ENCODE peak calls at places on chromosomes 7 and 10, in four cellular contexts. U is GM10248, J is Calu3, X is thoracic aorta. Q is an unnamed sample.

GRCh38 chr7:137975223-137975622 is 26.7 kb downstream of the CREB3L2 start:
- DNase-seq in J (no peak), U (peak), X (no peak), Q (no peak)

GRCh38 chr7:155603190-155603857 is 41.1 kb upstream of the RBM33 start:
- DNase-seq in X (no peak), J (no peak), U (no peak), Q (no peak)

GRCh38 chr7:130463553-130464434 is 23.0 kb upstream of the CEP41 start:
- DNase-seq in U (no peak), X (no peak), J (no peak), Q (no peak)

GRCh38 chr10:133261726-133262325 is 14.8 kb downstream of the ADAM8 start:
- DNase-seq in U (peak), X (peak), J (peak), Q (peak)

GRCh38 chr10:77296534-77297369 is 340.9 kb downstream of the KCNMA1 start:
- DNase-seq in J (no peak), X (no peak), U (no peak), Q (no peak)

GRCh38 chr7:29189743-29190201 is 4.8 kb upstream of the CHN2 start:
- DNase-seq in X (no peak), J (peak), U (peak), Q (peak)

GRCh38 chr7:157022681-157023588 is 12.5 kb upstream of the MNX1 start:
- DNase-seq in J (no peak), U (no peak), X (no peak), Q (no peak)

GRCh38 chr10:42987575-42987974 is 89.3 kb upstream of the RET start:
- DNase-seq in X (no peak), J (no peak), U (no peak), Q (peak)

GRCh38 chr10:118108194-118109026 is 61.7 kb upstream of the RAB11FIP2 start:
- DNase-seq in U (no peak), X (no peak), J (no peak), Q (no peak)

GRCh38 chr10:131810036-131810804 is 90.6 kb upstream of the PPP2R2D start:
- DNase-seq in J (no peak), X (no peak), U (no peak), Q (no peak)

GRCh38 chr10:45515630-45516029 is 141.6 kb downstream of the ALOX5 start:
- DNase-seq in J (no peak), U (no peak), X (no peak), Q (no peak)

GRCh38 chr10:69723653-69724052 is 78.1 kb upstream of the COL13A1 start:
- DNase-seq in U (no peak), X (no peak), J (no peak), Q (no peak)

GRCh38 chr7:121313220-121313792 is 15.5 kb upstream of the WNT16 start:
- DNase-seq in X (no peak), J (peak), U (no peak), Q (no peak)

GRCh38 chr10:97828721-97829120 is 20.9 kb upstream of the GOLGA7B start:
- DNase-seq in X (no peak), J (no peak), U (no peak), Q (no peak)

GRCh38 chr7:117834983-117835664 is 38.1 kb downstream of the CTTNBP2 start:
- DNase-seq in X (no peak), U (no peak), J (no peak), Q (no peak)

GRCh38 chr10:13614530-13615332 is 28.0 kb downstream of the PRPF18 start:
- DNase-seq in J (no peak), U (no peak), X (no peak), Q (no peak)

GRCh38 chr7:7641129-7641663 is 644 bp downstream of the UMAD1 start:
- DNase-seq in X (no peak), U (no peak), J (no peak), Q (peak)

GRCh38 chr7:1361756-1362125 is 97.5 kb downstream of the MICALL2 start:
- DNase-seq in U (no peak), J (no peak), X (no peak), Q (no peak)

GRCh38 chr7:22589641-22590141 is 89.7 kb upstream of the STEAP1B start:
- DNase-seq in J (no peak), U (no peak), X (peak), Q (peak)

GRCh38 chr10:60960913-60961312 is 16.9 kb upstream of the RHOBTB1 start:
- DNase-seq in X (no peak), J (no peak), U (no peak), Q (no peak)

GRCh38 chr10:4059471-4060138 is 274.6 kb upstream of the KLF6 start:
- DNase-seq in X (no peak), J (no peak), U (no peak), Q (no peak)

GRCh38 chr7:140033036-140033435 is 29.7 kb downstream of the PARP12 start:
- DNase-seq in X (no peak), U (no peak), J (no peak), Q (no peak)

GRCh38 chr7:130417215-130417614 is 23.6 kb downstream of the CEP41 start:
- DNase-seq in X (no peak), J (no peak), U (no peak), Q (no peak)

GRCh38 chr7:128398016-128398840 is 11.6 kb downstream of the IMPDH1 start:
- DNase-seq in J (peak), X (no peak), U (peak), Q (peak)

GRCh38 chr7:142303650-142304049 is 45.8 kb upstream of the PRSS58 start:
- DNase-seq in U (no peak), X (no peak), J (no peak), Q (peak)
- TF ChIP-seq CTCF in U (peak), X (no peak), J (peak), Q (peak)

DNA sequence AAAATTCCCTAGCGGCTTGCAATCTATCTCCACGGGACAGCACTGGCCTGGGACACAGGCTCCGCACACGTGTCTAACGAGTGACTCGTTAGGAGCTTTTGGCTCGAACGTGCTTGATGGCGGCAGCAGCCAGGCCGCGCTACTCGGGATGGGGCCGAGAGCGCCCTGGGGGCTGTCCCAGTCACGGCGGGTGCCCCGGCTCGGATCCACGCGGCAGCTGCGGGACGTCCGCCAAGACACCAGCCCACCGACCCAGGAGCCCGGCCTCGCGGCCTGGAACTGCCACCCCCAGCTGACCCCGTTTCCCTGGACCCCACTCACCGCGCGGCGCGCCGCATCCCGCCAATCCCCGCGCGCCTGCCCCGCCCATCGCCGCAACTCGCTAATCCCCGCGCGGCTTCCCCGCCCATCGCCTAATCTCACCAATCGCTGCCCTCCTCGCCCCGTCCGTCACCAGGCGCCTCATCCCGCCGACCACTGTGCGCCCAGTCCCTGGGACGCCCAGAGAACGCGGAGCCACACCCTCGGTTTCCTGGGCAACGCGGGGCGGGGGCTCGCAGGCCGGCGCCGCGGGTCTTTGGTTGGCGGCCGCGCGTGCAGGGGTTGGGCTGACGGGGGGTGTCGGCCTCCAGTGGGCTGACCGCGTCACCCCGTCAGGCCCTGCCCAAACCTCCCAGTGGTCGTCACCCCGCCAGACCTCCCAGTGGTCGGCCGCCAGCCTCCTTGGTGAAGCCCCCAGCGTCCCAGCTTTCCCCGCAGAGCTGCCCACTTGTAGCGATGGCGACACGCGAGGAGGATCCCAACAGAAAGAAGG is at the start of gene POLD2:
- DNase-seq in X (peak), J (peak), U (peak), Q (peak)
- TF ChIP-seq CTCF in X (peak), J (no peak), U (no peak), Q (no peak)

GRCh38 chr10:74104996-74105395 is 45.6 kb downstream of the AP3M1 start:
- DNase-seq in J (no peak), U (no peak), X (no peak), Q (no peak)

GRCh38 chr10:74107391-74107790 is 43.2 kb downstream of the AP3M1 start:
- DNase-seq in U (no peak), J (no peak), X (no peak), Q (no peak)

GRCh38 chr10:74099836-74100235 is 50.8 kb downstream of the AP3M1 start:
- DNase-seq in U (no peak), X (no peak), J (no peak), Q (no peak)

GRCh38 chr10:74104480-74104879 is 46.1 kb downstream of the AP3M1 start:
- DNase-seq in X (no peak), J (no peak), U (no peak), Q (no peak)

DNA sequence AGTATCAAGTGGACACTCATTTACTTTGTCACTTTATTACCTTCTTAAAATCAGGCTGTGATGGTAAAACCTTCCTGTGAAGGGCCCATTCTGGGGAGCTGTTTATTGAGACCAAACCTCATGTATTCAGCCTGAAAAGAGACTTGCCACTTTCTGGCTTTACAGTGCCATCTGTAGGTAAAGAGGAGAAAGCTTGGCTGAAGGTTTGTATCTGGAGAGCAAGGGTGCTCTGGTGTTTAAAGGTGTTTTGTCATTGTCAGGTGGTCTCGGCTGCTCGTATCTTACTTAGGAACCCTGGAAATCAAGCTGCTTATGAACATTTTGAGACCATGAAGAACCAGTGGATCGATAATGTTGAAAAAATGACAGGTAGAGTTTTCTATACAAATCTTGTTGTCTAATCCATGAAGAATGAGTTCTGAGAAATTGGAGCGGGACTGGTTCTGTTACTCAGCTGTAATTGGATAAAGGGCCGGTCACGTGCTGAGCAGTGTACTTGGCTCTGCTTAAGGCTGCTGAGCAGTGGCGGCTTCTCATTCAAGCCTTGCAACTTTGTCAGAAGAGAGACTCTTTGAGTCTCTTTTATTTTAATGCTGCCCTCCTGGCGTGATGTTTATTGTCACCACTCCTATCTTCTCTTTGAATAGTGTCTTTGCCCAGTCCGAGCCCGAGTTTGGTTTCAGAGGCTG is 46.9 kb downstream of the AP3M1 start:
- DNase-seq in X (no peak), U (peak), J (peak), Q (no peak)
- TF ChIP-seq CTCF in X (peak), U (peak), J (no peak), Q (no peak)

DNA sequence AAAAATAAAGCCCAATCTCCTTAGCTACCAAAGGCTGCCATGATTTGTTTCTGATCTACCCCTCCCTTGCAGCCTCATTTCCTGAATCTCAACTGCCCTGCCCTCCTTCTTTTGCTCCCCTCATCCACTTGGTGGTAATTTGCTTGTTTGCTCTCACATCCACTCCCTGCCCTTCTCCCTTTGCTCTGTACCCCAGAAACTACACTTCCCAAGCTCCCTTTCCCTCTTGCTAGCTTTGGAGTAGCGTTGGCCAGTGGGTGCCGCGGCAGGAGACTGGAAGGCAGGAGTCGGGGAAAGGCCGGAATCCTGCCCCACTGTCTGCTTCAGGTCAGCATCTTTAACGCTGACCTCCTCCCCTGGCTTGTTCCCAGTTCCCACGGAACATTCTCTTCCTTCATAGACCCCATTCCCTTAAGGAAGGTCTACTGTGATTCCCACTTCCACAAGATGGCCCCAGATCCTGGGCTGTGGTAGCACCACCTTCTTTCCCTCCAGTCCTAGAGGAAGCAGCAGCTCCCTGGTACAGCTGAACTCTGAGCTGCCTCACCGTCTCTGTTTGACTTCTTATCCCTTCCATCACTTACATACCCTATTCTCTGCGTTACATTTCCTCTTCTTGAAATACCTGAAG is 79.1 kb downstream of the PIK3CG start:
- DNase-seq in U (no peak), J (no peak), X (no peak), Q (no peak)
- TF ChIP-seq CTCF in U (no peak), J (no peak), X (no peak), Q (no peak)

GRCh38 chr10:68327889-68328786 is 3.7 kb upstream of the HNRNPH3 start:
- DNase-seq in U (peak), J (no peak), X (no peak), Q (no peak)
- TF ChIP-seq CTCF in U (no peak), J (no peak), X (no peak), Q (no peak)

DNA sequence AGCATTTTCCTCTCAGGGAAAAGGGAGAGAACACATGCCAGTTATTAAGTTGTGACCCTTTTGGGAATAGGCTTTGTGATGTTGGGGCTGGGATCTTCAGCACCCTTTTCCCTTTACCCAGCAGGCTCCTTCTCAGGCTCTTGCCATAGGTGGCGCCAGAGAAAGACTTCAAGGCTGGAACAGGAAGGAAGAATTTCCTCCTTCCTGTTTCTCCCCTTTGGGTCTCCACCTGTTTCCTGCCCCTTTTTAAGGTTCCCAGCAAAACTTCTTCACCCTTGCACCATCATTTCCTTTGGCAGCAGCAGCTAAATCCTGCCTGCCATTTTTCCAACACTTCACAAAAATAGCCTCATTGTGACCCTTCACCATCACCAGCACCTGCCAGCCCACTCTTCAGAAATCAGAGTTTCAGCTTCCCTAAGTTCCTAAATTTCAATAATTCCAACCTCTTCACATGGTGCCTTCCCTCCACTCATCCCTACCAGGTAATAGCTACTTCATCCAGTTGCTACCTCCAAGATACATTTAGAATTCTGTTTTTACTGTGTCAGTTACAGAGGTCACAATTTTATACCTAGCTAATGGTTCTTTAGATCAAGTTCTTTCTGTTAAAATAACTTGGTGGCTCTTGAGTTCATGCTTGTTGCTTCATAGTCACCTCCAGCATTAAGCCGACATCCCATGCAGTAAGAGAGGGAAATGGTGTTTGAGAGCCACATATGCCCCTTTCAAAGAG is 22.4 kb upstream of the FOXK1 start:
- DNase-seq in J (no peak), X (no peak), U (no peak), Q (peak)
- TF ChIP-seq CTCF in J (no peak), X (no peak), U (no peak), Q (no peak)

DNA sequence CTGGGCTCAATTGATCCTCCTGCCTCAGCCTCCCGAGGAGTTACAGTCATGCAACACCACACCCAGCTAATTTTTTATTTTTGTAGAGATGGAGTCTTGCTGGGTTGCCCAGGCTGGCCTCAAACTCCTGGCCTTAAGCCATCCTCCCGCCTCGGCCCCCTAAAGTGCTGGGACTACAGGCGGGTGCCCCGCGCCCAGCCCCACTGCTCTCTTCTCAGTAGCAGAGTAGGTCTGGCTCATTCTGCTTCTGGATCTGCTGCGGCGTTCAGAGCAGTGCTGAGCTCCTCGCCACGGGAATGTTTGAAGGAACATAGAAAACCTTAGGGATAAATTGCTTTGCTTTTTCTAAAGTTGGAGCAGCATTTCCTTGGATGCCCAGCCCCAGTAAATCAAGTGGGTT is 27.4 kb downstream of the WIPI2 start:
- DNase-seq in J (no peak), X (no peak), U (no peak), Q (no peak)
- TF ChIP-seq CTCF in J (no peak), X (no peak), U (no peak), Q (no peak)

Q was measured in endothelial cell.